ENCODE peak calls at places on chromosome X, in eight cellular contexts. A, Q, Z, K, F, C, J and B are unnamed samples.

GRCh38 chrX:46912098-46912672 is at the start of gene JADE3:
- DNase-seq in F (peak; percentile 80), J (peak; percentile 83), Z (peak; percentile 78), C (peak; percentile 86), A (peak; percentile 76), Q (peak; percentile 69), K (peak; percentile 81), B (peak; percentile 81)

GRCh38 chrX:13005671-13006473 is 31.0 kb downstream of the TMSB4X start:
- DNase-seq in A (peak; percentile 54), J (peak; percentile 15), Z (peak; percentile 43), K (no peak), C (no peak), Q (no peak), F (no peak), B (no peak)

GRCh38 chrX:133018229-133018628 is 59.8 kb upstream of the HS6ST2 start:
- DNase-seq in Q (no peak), A (no peak), J (no peak), C (no peak), K (no peak), Z (no peak), F (no peak), B (no peak)

GRCh38 chrX:102846544-102847236 is 90.4 kb upstream of the RAB40AL start:
- DNase-seq in J (no peak), C (no peak), A (no peak), F (no peak), K (no peak), Q (no peak), Z (no peak), B (no peak)

GRCh38 chrX:17525762-17526555 is 151.0 kb downstream of the NHS start:
- DNase-seq in Z (no peak), J (no peak), C (no peak), A (no peak), F (no peak), K (no peak), Q (no peak), B (no peak)

GRCh38 chrX:50003927-50004326 is 81.5 kb downstream of the CLCN5 start:
- DNase-seq in K (no peak), F (no peak), A (no peak), Z (no peak), C (no peak), Q (no peak), J (no peak), B (no peak)

GRCh38 chrX:16445166-16445752 is 204.7 kb upstream of the S100G start:
- DNase-seq in K (no peak), F (no peak), A (peak; percentile 39), Z (no peak), Q (no peak), C (peak; percentile 31), J (peak; percentile 35), B (peak; percentile 21)

GRCh38 chrX:27660878-27661277 is 70.7 kb downstream of the DCAF8L2 start:
- DNase-seq in F (no peak), A (no peak), J (no peak), Q (no peak), C (no peak), K (no peak), Z (no peak), B (no peak)

GRCh38 chrX:47146121-47146935 is 1.3 kb downstream of the RBM10 start:
- DNase-seq in Q (no peak), J (no peak), A (no peak), Z (no peak), C (no peak), K (no peak), F (no peak), B (no peak)

GRCh38 chrX:138865093-138865649 is 153.7 kb upstream of the FGF13 start:
- DNase-seq in J (no peak), K (no peak), Q (no peak), F (no peak), Z (no peak), A (no peak), C (no peak), B (no peak)

GRCh38 chrX:15815779-15816452 is 25.6 kb downstream of the ZRSR2 start:
- DNase-seq in J (peak; percentile 23), Z (no peak), C (no peak), K (no peak), F (no peak), Q (no peak), A (no peak), B (peak; percentile 22)

DNA sequence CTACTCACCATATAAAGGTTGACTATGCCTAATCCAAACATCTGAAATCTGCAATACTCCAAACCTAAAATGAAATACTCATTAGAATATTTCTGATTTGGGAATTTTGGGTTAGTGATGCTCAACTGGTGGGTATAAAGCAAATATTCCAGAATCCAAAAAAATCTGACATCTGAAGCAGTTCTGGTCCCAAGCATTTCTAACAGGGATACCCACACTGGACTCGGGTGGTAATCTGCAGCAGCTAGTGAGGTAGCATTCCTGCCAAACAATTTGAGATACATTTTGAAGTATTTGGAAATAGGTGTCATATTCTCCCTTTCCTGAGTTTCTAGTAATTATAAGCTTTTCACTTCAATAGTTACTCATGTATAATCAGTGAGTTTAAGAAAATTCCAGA is 49.6 kb upstream of the RPA4 start:
- DNase-seq in C (no peak), F (no peak), Q (no peak), Z (no peak), A (no peak), J (no peak), K (no peak), B (no peak)
- H3K4me1 ChIP-seq in C (no peaks in the 10 kb centered on the region), F (no peaks in the 10 kb centered on the region), Q (no peaks in the 10 kb centered on the region), Z (no peaks in the 10 kb centered on the region), A (no peaks in the 10 kb centered on the region), J (no peaks in the 10 kb centered on the region), K (peaks cover 9% of the 10 kb centered on the region), B (no peaks in the 10 kb centered on the region)

GRCh38 chrX:25016361-25016671 is 551 bp upstream of the ARX start:
- DNase-seq in C (no peak), F (no peak), Q (no peak), J (no peak), K (no peak), A (no peak), Z (no peak), B (no peak)

GRCh38 chrX:25013593-25014365 is 2.0 kb downstream of the ARX start:
- DNase-seq in F (no peak), K (no peak), J (no peak), A (no peak), C (no peak), Z (no peak), Q (no peak), B (no peak)

GRCh38 chrX:25015486-25016360 is at the start of gene ARX:
- DNase-seq in C (peak; percentile 57), Z (peak; percentile 27), A (no peak), J (peak; percentile 83), F (peak; percentile 39), Q (no peak), K (no peak), B (peak; percentile 50)

GRCh38 chrX:25012793-25013592 is 2.8 kb downstream of the ARX start:
- DNase-seq in K (no peak), Q (no peak), F (no peak), J (no peak), Z (no peak), C (no peak), A (no peak), B (no peak)

GRCh38 chrX:25014366-25014838 is 1.4 kb downstream of the ARX start:
- DNase-seq in Q (no peak), J (no peak), Z (no peak), A (no peak), F (no peak), C (no peak), K (no peak), B (no peak)
- TF ChIP-seq CTCF in Q (no peak), J (no peak), Z (no peak), A (no peak), F (no peak), C (no peak), K (no peak), B (no peak)

DNA sequence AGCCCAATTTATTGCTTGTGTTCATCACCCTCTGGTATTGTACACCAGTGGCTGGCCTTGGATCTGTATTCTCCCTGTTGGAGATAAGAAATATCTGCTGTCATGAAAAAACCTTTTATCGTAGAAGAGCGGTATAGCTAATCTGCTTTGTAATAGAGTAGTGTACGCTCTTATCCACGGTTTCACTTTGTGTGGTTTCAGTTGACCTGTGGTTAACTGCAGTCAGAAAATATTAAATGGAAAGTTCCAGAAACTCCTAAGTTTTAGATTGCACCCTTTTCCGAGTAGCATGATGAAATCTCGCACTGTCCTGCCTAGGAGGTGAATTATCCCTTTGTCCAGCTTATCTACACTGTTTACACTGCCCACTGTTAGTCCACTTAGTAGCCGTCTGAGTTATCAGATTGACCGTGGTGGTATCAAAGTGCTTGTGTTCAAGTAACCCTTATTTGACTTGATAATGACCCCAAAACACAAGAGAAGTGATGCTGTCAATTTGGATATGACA is 42.4 kb downstream of the KDM6A start:
- DNase-seq in Q (no peak), Z (no peak), K (no peak), A (no peak), J (no peak), C (peak; percentile 40), F (no peak), B (peak; percentile 17)
- H3K4me3 ChIP-seq in Q (no peak overlapping the region), Z (no peak overlapping the region), K (no peak overlapping the region), A (no peak overlapping the region), J (no peak overlapping the region), C (no peak overlapping the region), F (no peak overlapping the region), B (peak overlapping the region; percentile 7)

DNA sequence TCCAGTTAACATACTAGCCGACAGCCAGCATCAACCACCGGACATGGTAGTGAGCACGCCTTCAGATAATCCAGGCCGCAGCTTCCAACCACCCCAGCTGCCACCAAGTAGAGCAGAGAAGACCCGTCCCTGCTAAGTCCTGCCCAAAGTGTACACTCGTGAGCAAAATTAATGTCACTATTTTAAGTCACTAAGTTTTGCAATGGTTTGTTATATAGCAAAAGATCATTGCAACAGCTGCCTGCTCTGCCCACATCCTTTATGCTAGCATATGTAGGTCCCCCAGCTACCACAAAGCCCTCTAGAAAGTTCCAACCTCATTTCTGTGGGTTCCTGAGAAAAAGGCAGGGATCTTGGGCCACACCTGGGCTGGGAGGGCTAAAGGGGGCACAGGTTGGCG is 347.0 kb downstream of the BCOR start:
- DNase-seq in A (no peak), J (no peak), Q (no peak), K (no peak), C (no peak), F (no peak), Z (no peak), B (no peak)
- H3K4me1 ChIP-seq in A (peaks cover 9% of the 10 kb centered on the region), J (peaks cover 5% of the 10 kb centered on the region), Q (no peaks in the 10 kb centered on the region), K (peaks cover 71% of the 10 kb centered on the region), C (no peaks in the 10 kb centered on the region), F (no peaks in the 10 kb centered on the region), Z (peaks cover 7% of the 10 kb centered on the region), B (peaks cover 16% of the 10 kb centered on the region)